ENCODE peak calls at places on chromosomes 7 and 10, in four cellular contexts. B is dorsolateral prefrontal cortex, O is AG09319, Y is tibial artery. N is an unnamed sample.

GRCh38 chr10:88800152-88801125 is 2.1 kb upstream of the LIPM start:
- DNase-seq in Y (no peak), O (no peak), B (no peak), N (no peak)

GRCh38 chr10:119686465-119687191 is 35.4 kb downstream of the BAG3 start:
- DNase-seq in B (peak), Y (peak), O (peak), N (peak)

GRCh38 chr7:90892213-90892612 is 296.1 kb downstream of the CDK14 start:
- DNase-seq in Y (no peak), B (no peak), O (no peak), N (no peak)

GRCh38 chr7:30422922-30423321 is 55.7 kb downstream of the NOD1 start:
- DNase-seq in O (no peak), Y (no peak), B (no peak), N (no peak)

GRCh38 chr7:55518836-55519235 is 53.5 kb downstream of the VOPP1 start:
- DNase-seq in O (no peak), Y (no peak), B (no peak), N (no peak)

GRCh38 chr10:119022846-119023552 is 6.5 kb upstream of the NANOS1 start:
- DNase-seq in Y (no peak), B (no peak), O (no peak), N (no peak)

GRCh38 chr10:1061930-1062769 is 6.0 kb downstream of the WDR37 start:
- DNase-seq in O (no peak), Y (no peak), B (no peak), N (no peak)

GRCh38 chr10:62414359-62414758 is 40.2 kb downstream of the ZNF365 start:
- DNase-seq in Y (no peak), B (no peak), O (no peak), N (no peak)

GRCh38 chr10:124864421-124865193 is 63.0 kb downstream of the ABRAXAS2 start:
- DNase-seq in B (no peak), O (no peak), Y (no peak), N (no peak)

GRCh38 chr7:41886257-41886905 is 183.5 kb upstream of the INHBA start:
- DNase-seq in Y (peak), B (no peak), O (peak), N (no peak)

GRCh38 chr7:132300599-132300998 is 275.7 kb downstream of the PLXNA4 start:
- DNase-seq in Y (no peak), B (no peak), O (no peak), N (no peak)

GRCh38 chr7:159022238-159022993 is 122.3 kb downstream of the VIPR2 start:
- DNase-seq in B (no peak), Y (no peak), O (no peak), N (no peak)

DNA sequence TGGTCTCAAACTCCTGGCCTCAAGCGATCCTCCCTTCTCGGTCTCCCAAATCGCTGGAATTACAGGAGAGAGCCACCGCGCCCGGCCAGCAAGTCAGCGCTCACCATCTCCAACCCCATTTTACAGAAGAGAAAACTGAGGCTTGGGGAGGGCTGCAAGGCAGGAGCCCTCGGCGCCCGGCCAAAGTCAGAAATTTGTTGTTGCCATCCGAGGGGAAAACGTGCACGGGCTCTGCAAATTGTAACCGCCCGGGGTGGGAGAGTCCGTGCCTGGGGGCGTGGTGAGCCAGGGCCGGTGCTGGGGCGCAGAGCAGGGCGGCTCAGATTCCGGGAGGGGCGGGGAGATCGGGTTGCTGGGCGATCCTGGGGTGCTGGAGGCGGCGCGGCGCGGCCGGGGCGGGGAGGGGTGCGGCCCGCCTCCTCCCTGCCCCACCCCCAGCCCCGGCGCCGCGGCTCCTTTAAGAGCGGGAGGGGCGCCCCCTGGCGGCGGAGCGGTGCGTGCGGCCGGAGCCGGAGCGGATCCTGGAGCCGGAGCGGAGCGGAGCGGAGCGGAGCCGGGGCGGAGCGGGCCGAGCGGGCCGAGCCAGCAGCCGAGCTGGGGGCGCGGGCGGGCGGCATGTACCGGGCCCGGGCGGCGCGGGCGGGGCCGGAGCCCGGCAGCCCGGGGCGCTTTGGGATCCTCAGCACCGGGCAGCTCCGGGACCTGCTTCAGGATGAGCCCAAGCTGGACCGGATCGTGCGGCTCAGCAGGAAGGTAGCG is at the start of gene VPS37D:
- DNase-seq in B (peak), O (peak), Y (peak), N (peak)
- TF ChIP-seq CTCF in B (peak), O (peak), Y (peak), N (peak)

GRCh38 chr10:79179404-79180309 is 110.9 kb downstream of the ZMIZ1 start:
- DNase-seq in B (no peak), O (no peak), Y (no peak), N (peak)
- TF ChIP-seq CTCF in B (no peak), O (peak), Y (no peak), N (peak)

GRCh38 chr10:3043512-3044368 is 23.6 kb upstream of the PFKP start:
- DNase-seq in B (peak), Y (peak), O (peak), N (peak)
- TF ChIP-seq CTCF in B (peak), Y (peak), O (peak), N (peak)

GRCh38 chr10:31771345-31771831 is 157.2 kb downstream of the ARHGAP12 start:
- DNase-seq in Y (no peak), B (no peak), O (no peak), N (no peak)
- TF ChIP-seq CTCF in Y (no peak), B (no peak), O (no peak), N (no peak)

DNA sequence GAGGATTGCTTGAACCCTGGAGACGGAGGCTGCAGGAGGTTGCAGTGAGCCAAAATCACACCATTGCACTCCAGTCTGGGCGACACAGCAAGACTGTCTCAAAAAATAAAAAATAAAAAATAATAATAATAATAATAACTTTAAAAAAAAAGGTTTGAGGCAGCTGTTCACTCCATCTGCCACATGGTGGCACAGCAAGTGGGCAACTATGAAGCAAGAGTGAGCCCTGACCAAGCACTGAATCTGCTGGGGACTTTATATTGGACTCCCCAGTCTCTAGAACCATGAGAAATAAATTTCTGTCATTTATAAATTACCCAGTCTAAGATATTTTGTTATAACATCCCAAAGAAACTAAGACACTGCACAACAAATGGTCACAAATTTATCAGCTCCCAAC is 14.6 kb upstream of the BRI3 start:
- DNase-seq in B (no peak), Y (no peak), O (no peak), N (no peak)
- TF ChIP-seq CTCF in B (peak), Y (peak), O (peak), N (peak)

GRCh38 chr7:112452102-112452888 is 2.0 kb downstream of the IFRD1 start:
- DNase-seq in Y (peak), B (no peak), O (peak), N (no peak)
- TF ChIP-seq CTCF in Y (no peak), B (no peak), O (peak), N (peak)

GRCh38 chr7:2729043-2729892 is 41.3 kb downstream of the AMZ1 start:
- DNase-seq in O (no peak), Y (no peak), B (peak), N (no peak)
- TF ChIP-seq CTCF in O (no peak), Y (no peak), B (no peak), N (no peak)

DNA sequence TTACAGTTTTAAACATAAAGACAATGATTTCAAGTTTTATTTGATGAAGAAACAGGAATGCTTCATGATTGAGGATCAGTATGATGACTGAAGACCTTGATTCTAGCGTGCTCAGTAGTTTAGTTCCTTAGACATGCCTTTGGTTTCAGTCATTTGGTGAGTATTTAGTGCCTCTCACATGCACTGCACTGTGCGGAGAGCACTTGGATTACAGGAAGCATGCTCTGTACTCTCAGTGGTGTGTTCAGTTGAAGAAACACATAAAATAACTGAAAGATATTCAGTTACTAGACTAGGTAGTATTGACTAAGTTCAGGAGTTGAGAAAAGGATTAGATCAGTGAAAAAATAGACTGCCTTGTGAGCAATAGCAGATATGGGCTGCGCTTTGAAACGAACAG is 25.5 kb downstream of the RBM17 start:
- DNase-seq in O (no peak), Y (no peak), B (no peak), N (no peak)
- TF ChIP-seq CTCF in O (no peak), Y (no peak), B (no peak), N (no peak)

N was measured in neural crest cell.